ENCODE peak calls at places on chromosomes 13 and 19, in six cellular contexts. One of them, this sample, is unnamed. For H3K4me1, the result is how much of the 10 kb centered on the place peaks cover.

GRCh38 chr19:49687566-49688316 is 1.7 kb upstream of the ADM5 start:
- DNase-seq in CD8-positive, alpha-beta T cell: no peak
- DNase-seq in colonic mucosa: no peak
- DNase-seq in mucosa of descending colon: no peak
- DNase-seq in fibroblast of lung: no peak
- DNase-seq in kidney: peak
- DNase-seq in this sample: no peak

GRCh38 chr19:7506385-7507328 is 9.2 kb upstream of the ZNF358 start:
- DNase-seq in fibroblast of lung: peak
- DNase-seq in mucosa of descending colon: peak
- DNase-seq in colonic mucosa: peak
- DNase-seq in CD8-positive, alpha-beta T cell: peak
- DNase-seq in kidney: peak
- DNase-seq in this sample: peak

GRCh38 chr19:2986951-2987491 is 9.7 kb downstream of the TLE6 start:
- DNase-seq in fibroblast of lung: no peak
- DNase-seq in kidney: no peak
- DNase-seq in colonic mucosa: no peak
- DNase-seq in mucosa of descending colon: no peak
- DNase-seq in CD8-positive, alpha-beta T cell: no peak
- DNase-seq in this sample: no peak

GRCh38 chr13:85277753-85278152 is 521.5 kb downstream of the SLITRK6 start:
- DNase-seq in colonic mucosa: no peak
- DNase-seq in CD8-positive, alpha-beta T cell: no peak
- DNase-seq in fibroblast of lung: no peak
- DNase-seq in mucosa of descending colon: no peak
- DNase-seq in kidney: no peak
- DNase-seq in this sample: no peak

GRCh38 chr19:10193666-10194499 is 870 bp downstream of the DNMT1 start:
- DNase-seq in mucosa of descending colon: no peak
- DNase-seq in CD8-positive, alpha-beta T cell: no peak
- DNase-seq in colonic mucosa: peak
- DNase-seq in kidney: peak
- DNase-seq in fibroblast of lung: peak
- DNase-seq in this sample: no peak

GRCh38 chr19:55681131-55682087 is 6.4 kb downstream of the EPN1 start:
- DNase-seq in mucosa of descending colon: no peak
- DNase-seq in kidney: peak
- DNase-seq in colonic mucosa: no peak
- DNase-seq in fibroblast of lung: peak
- DNase-seq in CD8-positive, alpha-beta T cell: no peak
- DNase-seq in this sample: no peak

GRCh38 chr13:21243843-21244184 is 67.4 kb downstream of the MRPL57 start:
- DNase-seq in kidney: no peak
- DNase-seq in CD8-positive, alpha-beta T cell: no peak
- DNase-seq in mucosa of descending colon: no peak
- DNase-seq in colonic mucosa: no peak
- DNase-seq in fibroblast of lung: no peak
- DNase-seq in this sample: no peak

GRCh38 chr19:15779756-15780476 is 7.5 kb upstream of the OR10H5 start:
- DNase-seq in fibroblast of lung: no peak
- DNase-seq in CD8-positive, alpha-beta T cell: no peak
- DNase-seq in kidney: peak
- DNase-seq in mucosa of descending colon: peak
- DNase-seq in colonic mucosa: peak
- DNase-seq in this sample: peak

GRCh38 chr13:98976941-98977340 is 923 bp downstream of the DOCK9 start:
- DNase-seq in colonic mucosa: no peak
- DNase-seq in mucosa of descending colon: no peak
- DNase-seq in kidney: no peak
- DNase-seq in fibroblast of lung: no peak
- DNase-seq in CD8-positive, alpha-beta T cell: no peak
- DNase-seq in this sample: no peak
- H3K4me1 ChIP-seq in colonic mucosa: under half
- H3K4me1 ChIP-seq in mucosa of descending colon: under half
- H3K4me1 ChIP-seq in kidney: under half
- H3K4me1 ChIP-seq in fibroblast of lung: under half
- H3K4me1 ChIP-seq in CD8-positive, alpha-beta T cell: half or more
- H3K4me1 ChIP-seq in this sample: under half

GRCh38 chr13:51822106-51822840 is 18.3 kb upstream of the DHRS12 start:
- DNase-seq in fibroblast of lung: no peak
- DNase-seq in kidney: no peak
- DNase-seq in CD8-positive, alpha-beta T cell: peak
- DNase-seq in mucosa of descending colon: no peak
- DNase-seq in colonic mucosa: no peak
- DNase-seq in this sample: no peak
- H3K4me1 ChIP-seq in fibroblast of lung: under half
- H3K4me1 ChIP-seq in kidney: under half
- H3K4me1 ChIP-seq in CD8-positive, alpha-beta T cell: half or more
- H3K4me1 ChIP-seq in mucosa of descending colon: under half
- H3K4me1 ChIP-seq in colonic mucosa: under half
- H3K4me1 ChIP-seq in this sample: under half

GRCh38 chr13:32535748-32536147 is 2.8 kb downstream of the N4BP2L2 start:
- DNase-seq in CD8-positive, alpha-beta T cell: no peak
- DNase-seq in kidney: no peak
- DNase-seq in colonic mucosa: no peak
- DNase-seq in mucosa of descending colon: no peak
- DNase-seq in fibroblast of lung: no peak
- DNase-seq in this sample: no peak

GRCh38 chr13:32538621-32539246 is at the start of gene N4BP2L2:
- DNase-seq in fibroblast of lung: peak
- DNase-seq in colonic mucosa: peak
- DNase-seq in mucosa of descending colon: peak
- DNase-seq in CD8-positive, alpha-beta T cell: peak
- DNase-seq in kidney: peak
- DNase-seq in this sample: peak

GRCh38 chr13:32538234-32538620 is 368 bp downstream of the N4BP2L2 start:
- DNase-seq in kidney: peak
- DNase-seq in colonic mucosa: no peak
- DNase-seq in fibroblast of lung: peak
- DNase-seq in mucosa of descending colon: peak
- DNase-seq in CD8-positive, alpha-beta T cell: no peak
- DNase-seq in this sample: no peak

GRCh38 chr13:32535140-32535539 is 3.5 kb downstream of the N4BP2L2 start:
- DNase-seq in fibroblast of lung: no peak
- DNase-seq in kidney: no peak
- DNase-seq in mucosa of descending colon: no peak
- DNase-seq in CD8-positive, alpha-beta T cell: no peak
- DNase-seq in colonic mucosa: no peak
- DNase-seq in this sample: no peak

GRCh38 chr13:32537580-32538233 is 888 bp downstream of the N4BP2L2 start:
- DNase-seq in colonic mucosa: peak
- DNase-seq in fibroblast of lung: peak
- DNase-seq in CD8-positive, alpha-beta T cell: peak
- DNase-seq in kidney: peak
- DNase-seq in mucosa of descending colon: peak
- DNase-seq in this sample: peak
- H3K4me1 ChIP-seq in colonic mucosa: under half
- H3K4me1 ChIP-seq in fibroblast of lung: under half
- H3K4me1 ChIP-seq in CD8-positive, alpha-beta T cell: under half
- H3K4me1 ChIP-seq in kidney: under half
- H3K4me1 ChIP-seq in mucosa of descending colon: under half
- H3K4me1 ChIP-seq in this sample: under half

DNA sequence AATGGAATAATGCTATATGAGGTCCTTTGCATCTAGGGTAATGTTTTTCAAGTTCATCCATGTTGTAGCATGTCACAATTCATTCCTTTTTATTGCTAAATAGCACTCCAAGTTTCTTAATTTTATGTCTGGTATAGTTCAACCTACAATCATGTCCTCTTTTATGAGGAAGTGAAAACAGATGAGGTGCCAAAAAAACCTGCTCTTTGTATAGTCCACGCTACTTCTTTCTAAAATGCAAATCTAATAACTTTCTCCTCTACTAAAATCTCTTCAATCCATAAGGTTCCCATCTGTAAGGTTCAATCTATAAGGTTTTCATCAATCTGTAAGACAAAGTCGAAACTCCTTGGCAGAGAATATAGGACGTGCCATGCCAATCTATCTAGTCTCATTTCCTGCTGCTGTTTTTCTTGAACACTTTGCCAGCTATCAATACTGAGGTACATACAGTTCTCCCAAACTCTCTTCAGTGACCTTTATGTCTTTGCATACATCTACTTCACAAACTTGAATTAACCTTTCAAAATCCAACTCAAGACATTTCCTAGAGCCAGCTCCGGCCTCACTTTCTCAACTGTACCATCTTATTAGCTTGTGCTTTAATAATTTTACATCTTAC is 33.7 kb downstream of the INTS6 start:
- DNase-seq in kidney: no peak
- DNase-seq in fibroblast of lung: no peak
- DNase-seq in colonic mucosa: no peak
- DNase-seq in mucosa of descending colon: no peak
- DNase-seq in CD8-positive, alpha-beta T cell: no peak
- DNase-seq in this sample: no peak
- H3K4me1 ChIP-seq in kidney: under half
- H3K4me1 ChIP-seq in fibroblast of lung: under half
- H3K4me1 ChIP-seq in colonic mucosa: under half
- H3K4me1 ChIP-seq in mucosa of descending colon: under half
- H3K4me1 ChIP-seq in CD8-positive, alpha-beta T cell: under half
- H3K4me1 ChIP-seq in this sample: under half

This sample was measured in small intestine.